ENCODE peak calls at places on chromosome 11, in nine cellular contexts. One of them, this sample, is unnamed.

GRCh38 chr11:7892751-7893356 is 38.2 kb downstream of the OR10A6 start:
- DNase-seq in keratinocyte: no peak
- DNase-seq in PC-3: peak; percentile 81
- DNase-seq in heart right ventricle: no peak
- DNase-seq in A549: peak; percentile 57
- DNase-seq in left ventricle myocardium inferior: no peak
- DNase-seq in SK-N-SH: peak; percentile 56
- DNase-seq in PC-9: peak; percentile 43
- DNase-seq in kidney: no peak
- DNase-seq in this sample: no peak

GRCh38 chr11:2898366-2899079 is 12.9 kb upstream of the CDKN1C start:
- DNase-seq in PC-3: peak; percentile 71
- DNase-seq in keratinocyte: no peak
- DNase-seq in kidney: peak; percentile 93
- DNase-seq in A549: peak; percentile 68
- DNase-seq in left ventricle myocardium inferior: peak; percentile 47
- DNase-seq in PC-9: peak; percentile 64
- DNase-seq in heart right ventricle: peak; percentile 46
- DNase-seq in SK-N-SH: no peak
- DNase-seq in this sample: peak; percentile 43

GRCh38 chr11:110433393-110434333 is 3.9 kb downstream of the FDX1 start:
- DNase-seq in SK-N-SH: peak; percentile 39
- DNase-seq in left ventricle myocardium inferior: no peak
- DNase-seq in A549: peak; percentile 16
- DNase-seq in heart right ventricle: no peak
- DNase-seq in PC-3: peak; percentile 58
- DNase-seq in keratinocyte: no peak
- DNase-seq in kidney: no peak
- DNase-seq in PC-9: peak; percentile 42
- DNase-seq in this sample: no peak

GRCh38 chr11:95827661-95828060 is 37.4 kb downstream of the CEP57 start:
- DNase-seq in A549: no peak
- DNase-seq in PC-9: no peak
- DNase-seq in left ventricle myocardium inferior: no peak
- DNase-seq in heart right ventricle: no peak
- DNase-seq in SK-N-SH: no peak
- DNase-seq in keratinocyte: no peak
- DNase-seq in PC-3: no peak
- DNase-seq in kidney: no peak
- DNase-seq in this sample: no peak

GRCh38 chr11:69962152-69962551 is 116.0 kb upstream of the ANO1 start:
- DNase-seq in kidney: no peak
- DNase-seq in SK-N-SH: no peak
- DNase-seq in A549: peak; percentile 67
- DNase-seq in keratinocyte: peak; percentile 25
- DNase-seq in heart right ventricle: no peak
- DNase-seq in PC-3: peak; percentile 94
- DNase-seq in left ventricle myocardium inferior: no peak
- DNase-seq in PC-9: peak; percentile 75
- DNase-seq in this sample: no peak

GRCh38 chr11:71281901-71282300 is 29.5 kb upstream of the SHANK2 start:
- DNase-seq in left ventricle myocardium inferior: no peak
- DNase-seq in keratinocyte: no peak
- DNase-seq in PC-3: no peak
- DNase-seq in A549: no peak
- DNase-seq in PC-9: no peak
- DNase-seq in SK-N-SH: no peak
- DNase-seq in kidney: no peak
- DNase-seq in heart right ventricle: no peak
- DNase-seq in this sample: no peak

GRCh38 chr11:69398529-69399492 is 82.7 kb upstream of the LINC01488 start:
- DNase-seq in PC-9: no peak
- DNase-seq in A549: no peak
- DNase-seq in heart right ventricle: no peak
- DNase-seq in SK-N-SH: no peak
- DNase-seq in PC-3: no peak
- DNase-seq in keratinocyte: peak; percentile 86
- DNase-seq in left ventricle myocardium inferior: no peak
- DNase-seq in kidney: peak; percentile 69
- DNase-seq in this sample: peak; percentile 6

GRCh38 chr11:124745835-124746620 is 6.0 kb downstream of the VSIG2 start:
- DNase-seq in SK-N-SH: no peak
- DNase-seq in heart right ventricle: no peak
- DNase-seq in PC-3: no peak
- DNase-seq in left ventricle myocardium inferior: no peak
- DNase-seq in keratinocyte: no peak
- DNase-seq in PC-9: no peak
- DNase-seq in kidney: peak; percentile 85
- DNase-seq in A549: peak; percentile 24
- DNase-seq in this sample: no peak

GRCh38 chr11:11498195-11498594 is 123.6 kb downstream of the GALNT18 start:
- DNase-seq in SK-N-SH: no peak
- DNase-seq in left ventricle myocardium inferior: no peak
- DNase-seq in A549: no peak
- DNase-seq in heart right ventricle: no peak
- DNase-seq in keratinocyte: no peak
- DNase-seq in kidney: no peak
- DNase-seq in PC-9: no peak
- DNase-seq in PC-3: no peak
- DNase-seq in this sample: no peak

DNA sequence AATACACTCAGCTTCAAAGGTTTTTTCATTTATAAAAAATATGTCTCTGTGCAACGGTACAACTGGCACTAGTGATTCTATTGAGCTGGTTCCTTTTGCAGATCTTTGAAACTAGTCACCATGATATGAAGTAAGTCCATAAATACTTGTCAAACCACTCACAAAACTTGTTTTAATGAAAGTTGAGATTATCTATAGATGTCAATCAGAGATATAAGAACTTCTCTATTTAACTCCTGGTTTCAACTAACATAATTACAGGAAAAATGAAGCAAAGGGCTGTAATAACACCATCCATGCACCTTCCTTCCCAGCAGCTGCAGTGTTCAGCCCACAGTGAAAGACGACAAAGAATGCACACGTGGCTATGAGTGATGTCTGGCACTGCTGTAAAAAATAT is 44.7 kb downstream of the TMEM123 start:
- DNase-seq in heart right ventricle: no peak
- DNase-seq in A549: no peak
- DNase-seq in PC-3: no peak
- DNase-seq in SK-N-SH: no peak
- DNase-seq in kidney: no peak
- DNase-seq in keratinocyte: no peak
- DNase-seq in left ventricle myocardium inferior: no peak
- DNase-seq in PC-9: peak; percentile 74
- DNase-seq in this sample: no peak
- H3K27ac ChIP-seq in heart right ventricle: no peak overlapping the region
- H3K27ac ChIP-seq in A549: no peak overlapping the region
- H3K27ac ChIP-seq in PC-3: no peak overlapping the region
- H3K27ac ChIP-seq in SK-N-SH: no peak overlapping the region
- H3K27ac ChIP-seq in kidney: no peak overlapping the region
- H3K27ac ChIP-seq in keratinocyte: no peak overlapping the region
- H3K27ac ChIP-seq in left ventricle myocardium inferior: no peak overlapping the region
- H3K27ac ChIP-seq in PC-9: peak overlapping the region; percentile 47
- H3K27ac ChIP-seq in this sample: no peak overlapping the region

GRCh38 chr11:128468106-128468505 is 119.3 kb downstream of the ETS1 start:
- DNase-seq in kidney: no peak
- DNase-seq in heart right ventricle: no peak
- DNase-seq in left ventricle myocardium inferior: no peak
- DNase-seq in PC-9: no peak
- DNase-seq in A549: no peak
- DNase-seq in keratinocyte: no peak
- DNase-seq in PC-3: no peak
- DNase-seq in SK-N-SH: no peak
- DNase-seq in this sample: no peak
- H3K27ac ChIP-seq in kidney: no peak overlapping the region
- H3K27ac ChIP-seq in heart right ventricle: peak overlapping the region; percentile 69
- H3K27ac ChIP-seq in left ventricle myocardium inferior: peak overlapping the region; percentile 80
- H3K27ac ChIP-seq in PC-9: peak overlapping the region; percentile 62
- H3K27ac ChIP-seq in A549: peak overlapping the region; percentile 30
- H3K27ac ChIP-seq in keratinocyte: peak overlapping the region; percentile 62
- H3K27ac ChIP-seq in PC-3: peak overlapping the region; percentile 75
- H3K27ac ChIP-seq in SK-N-SH: peak overlapping the region; percentile 24
- H3K27ac ChIP-seq in this sample: peak overlapping the region; percentile 73

DNA sequence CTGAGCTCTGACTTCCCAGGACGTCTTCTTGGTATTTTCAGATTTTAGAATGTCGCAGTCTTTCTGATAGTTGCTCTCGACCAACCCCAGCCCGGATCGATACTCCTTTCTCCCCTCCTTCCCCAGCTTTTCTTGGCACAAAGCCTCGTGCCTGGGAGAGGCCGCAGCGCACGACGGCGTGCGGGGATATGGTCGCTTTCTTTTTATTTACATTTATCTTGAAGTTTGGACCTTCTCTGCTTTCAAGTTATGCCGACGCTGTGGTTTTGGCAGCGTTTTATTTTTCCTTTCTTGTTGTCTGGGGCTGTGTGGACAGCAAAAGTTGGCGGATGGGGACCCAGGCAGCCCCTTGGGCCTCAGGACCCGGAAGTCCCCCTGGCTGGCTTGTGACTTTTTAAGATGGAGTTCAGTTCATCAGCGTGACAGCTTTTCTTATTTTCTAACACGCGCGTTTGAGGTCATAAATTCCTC is 4.2 kb upstream of the SPDYC start:
- DNase-seq in kidney: peak; percentile 68
- DNase-seq in A549: no peak
- DNase-seq in PC-3: no peak
- DNase-seq in heart right ventricle: no peak
- DNase-seq in PC-9: no peak
- DNase-seq in SK-N-SH: no peak
- DNase-seq in left ventricle myocardium inferior: no peak
- DNase-seq in keratinocyte: no peak
- DNase-seq in this sample: no peak
- H3K27ac ChIP-seq in kidney: no peak overlapping the region
- H3K27ac ChIP-seq in A549: no peak overlapping the region
- H3K27ac ChIP-seq in PC-3: no peak overlapping the region
- H3K27ac ChIP-seq in heart right ventricle: no peak overlapping the region
- H3K27ac ChIP-seq in PC-9: no peak overlapping the region
- H3K27ac ChIP-seq in SK-N-SH: no peak overlapping the region
- H3K27ac ChIP-seq in left ventricle myocardium inferior: no peak overlapping the region
- H3K27ac ChIP-seq in keratinocyte: no peak overlapping the region
- H3K27ac ChIP-seq in this sample: no peak overlapping the region

GRCh38 chr11:34783816-34784317 is 132.3 kb downstream of the APIP start:
- DNase-seq in SK-N-SH: no peak
- DNase-seq in left ventricle myocardium inferior: no peak
- DNase-seq in heart right ventricle: no peak
- DNase-seq in A549: peak; percentile 39
- DNase-seq in kidney: no peak
- DNase-seq in PC-9: peak; percentile 43
- DNase-seq in keratinocyte: no peak
- DNase-seq in PC-3: peak; percentile 26
- DNase-seq in this sample: no peak
- H3K27ac ChIP-seq in SK-N-SH: no peak overlapping the region
- H3K27ac ChIP-seq in left ventricle myocardium inferior: no peak overlapping the region
- H3K27ac ChIP-seq in heart right ventricle: no peak overlapping the region
- H3K27ac ChIP-seq in A549: peak overlapping the region; percentile 13
- H3K27ac ChIP-seq in kidney: no peak overlapping the region
- H3K27ac ChIP-seq in PC-9: no peak overlapping the region
- H3K27ac ChIP-seq in keratinocyte: no peak overlapping the region
- H3K27ac ChIP-seq in PC-3: peak overlapping the region; percentile 46
- H3K27ac ChIP-seq in this sample: no peak overlapping the region

DNA sequence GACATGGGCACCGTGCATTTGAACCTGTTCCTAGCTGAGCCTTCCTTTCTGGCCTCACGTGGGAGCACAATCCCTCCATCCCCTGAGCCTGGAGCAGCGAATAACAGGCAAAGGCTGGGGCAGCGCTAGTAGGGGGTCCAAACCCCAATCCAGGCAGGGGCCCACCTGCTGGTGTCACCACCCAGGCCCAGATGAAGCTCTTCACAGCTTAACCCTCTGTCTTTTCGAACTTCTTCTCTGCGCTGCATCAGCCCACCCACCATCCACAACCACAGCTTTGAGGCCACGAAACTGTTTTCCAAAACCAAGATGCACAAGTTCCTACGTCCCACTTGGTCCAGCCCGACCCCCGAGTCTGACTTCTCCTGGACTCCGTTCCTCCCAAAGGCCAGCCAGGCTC is 11.5 kb downstream of the KCNC1 start:
- DNase-seq in keratinocyte: no peak
- DNase-seq in left ventricle myocardium inferior: no peak
- DNase-seq in PC-3: no peak
- DNase-seq in kidney: peak; percentile 46
- DNase-seq in PC-9: no peak
- DNase-seq in SK-N-SH: no peak
- DNase-seq in A549: no peak
- DNase-seq in heart right ventricle: no peak
- DNase-seq in this sample: no peak
- H3K27ac ChIP-seq in keratinocyte: no peak overlapping the region
- H3K27ac ChIP-seq in left ventricle myocardium inferior: no peak overlapping the region
- H3K27ac ChIP-seq in PC-3: no peak overlapping the region
- H3K27ac ChIP-seq in kidney: no peak overlapping the region
- H3K27ac ChIP-seq in PC-9: no peak overlapping the region
- H3K27ac ChIP-seq in SK-N-SH: no peak overlapping the region
- H3K27ac ChIP-seq in A549: no peak overlapping the region
- H3K27ac ChIP-seq in heart right ventricle: no peak overlapping the region
- H3K27ac ChIP-seq in this sample: no peak overlapping the region

GRCh38 chr11:47061429-47062178 is 115.1 kb downstream of the ARFGAP2 start:
- DNase-seq in A549: no peak
- DNase-seq in PC-9: no peak
- DNase-seq in SK-N-SH: peak; percentile 8
- DNase-seq in keratinocyte: no peak
- DNase-seq in heart right ventricle: no peak
- DNase-seq in PC-3: no peak
- DNase-seq in kidney: no peak
- DNase-seq in left ventricle myocardium inferior: no peak
- DNase-seq in this sample: no peak
- H3K27ac ChIP-seq in A549: peak overlapping the region; percentile 74
- H3K27ac ChIP-seq in PC-9: no peak overlapping the region
- H3K27ac ChIP-seq in SK-N-SH: peak overlapping the region; percentile 5
- H3K27ac ChIP-seq in keratinocyte: no peak overlapping the region
- H3K27ac ChIP-seq in heart right ventricle: no peak overlapping the region
- H3K27ac ChIP-seq in PC-3: no peak overlapping the region
- H3K27ac ChIP-seq in kidney: no peak overlapping the region
- H3K27ac ChIP-seq in left ventricle myocardium inferior: no peak overlapping the region
- H3K27ac ChIP-seq in this sample: no peak overlapping the region

DNA sequence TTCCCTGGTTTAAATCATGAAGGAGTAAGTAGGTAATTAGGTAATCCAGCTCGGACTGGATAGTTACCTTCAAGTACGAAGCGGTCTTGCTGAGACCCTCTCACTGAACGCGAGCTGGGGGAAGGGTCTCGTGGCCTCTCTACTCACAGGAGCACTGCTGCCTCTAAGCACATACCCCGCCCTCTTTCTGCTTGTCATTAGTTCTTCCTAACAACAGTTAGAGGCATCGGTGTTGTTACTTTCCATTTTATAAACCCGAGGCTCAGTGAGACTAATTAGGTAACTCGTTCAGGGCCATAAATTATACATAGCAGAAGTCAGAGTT is 230.8 kb downstream of the ST3GAL4 start:
- DNase-seq in SK-N-SH: no peak
- DNase-seq in PC-9: no peak
- DNase-seq in heart right ventricle: no peak
- DNase-seq in A549: no peak
- DNase-seq in left ventricle myocardium inferior: no peak
- DNase-seq in keratinocyte: no peak
- DNase-seq in kidney: no peak
- DNase-seq in PC-3: no peak
- DNase-seq in this sample: no peak
- H3K27ac ChIP-seq in SK-N-SH: peak overlapping the region; percentile 54
- H3K27ac ChIP-seq in PC-9: no peak overlapping the region
- H3K27ac ChIP-seq in heart right ventricle: no peak overlapping the region
- H3K27ac ChIP-seq in A549: peak overlapping the region; percentile 59
- H3K27ac ChIP-seq in left ventricle myocardium inferior: peak overlapping the region; percentile 66
- H3K27ac ChIP-seq in keratinocyte: peak overlapping the region; percentile 53
- H3K27ac ChIP-seq in kidney: no peak overlapping the region
- H3K27ac ChIP-seq in PC-3: no peak overlapping the region
- H3K27ac ChIP-seq in this sample: no peak overlapping the region

This sample was measured in gastrocnemius medialis.